ENCODE peak calls at places on chromosomes 5 and 9, in seven cellular contexts. Y is EL, A is GM20000, C is Ammon's horn, D is BE2C, F is non-pigmented ciliary epithelial cell, S is tibial nerve. V is an unnamed sample.

GRCh38 chr9:135479469-135480052 is at the start of gene PPP1R26:
- DNase-seq in Y (no peak), A (peak), C (no peak), D (no peak), F (no peak), S (no peak), V (no peak)

GRCh38 chr5:6482735-6483134 is 34.1 kb downstream of the UBE2QL1 start:
- DNase-seq in Y (no peak), A (no peak), C (no peak), D (no peak), F (no peak), S (no peak), V (no peak)

GRCh38 chr5:160242140-160242539 is 12.8 kb downstream of the FABP6 start:
- DNase-seq in Y (no peak), A (no peak), C (no peak), D (no peak), F (no peak), S (no peak), V (no peak)

GRCh38 chr5:139482050-139482889 is at the start of gene STING1:
- DNase-seq in Y (peak), A (peak), C (peak), D (peak), F (peak), S (peak), V (peak)

GRCh38 chr9:4207881-4208615 is 91.8 kb downstream of the GLIS3 start:
- DNase-seq in Y (no peak), A (no peak), C (no peak), D (no peak), F (no peak), S (no peak), V (no peak)

GRCh38 chr9:117000196-117000723 is 313.2 kb downstream of the TRIM32 start:
- DNase-seq in Y (no peak), A (no peak), C (no peak), D (no peak), F (no peak), S (no peak), V (no peak)

GRCh38 chr9:72925891-72926290 is 27.0 kb downstream of the ALDH1A1 start:
- DNase-seq in Y (no peak), A (no peak), C (no peak), D (no peak), F (no peak), S (no peak), V (no peak)

GRCh38 chr9:124286292-124286931 is 28.7 kb downstream of the NEK6 start:
- DNase-seq in Y (peak), A (peak), C (no peak), D (no peak), F (peak), S (no peak), V (no peak)

GRCh38 chr5:145800181-145800580 is 35.0 kb downstream of the PRELID2 start:
- DNase-seq in Y (no peak), A (no peak), C (no peak), D (no peak), F (no peak), S (no peak), V (no peak)

GRCh38 chr9:82560457-82560904 is 502.5 kb downstream of the RASEF start:
- DNase-seq in Y (no peak), A (no peak), C (no peak), D (no peak), F (no peak), S (no peak), V (no peak)

GRCh38 chr5:170885779-170886178 is 24.0 kb downstream of the RANBP17 start:
- DNase-seq in Y (no peak), A (no peak), C (no peak), D (no peak), F (no peak), S (no peak), V (no peak)